ENCODE peak calls at places on chromosome 20, in seven cellular contexts. U is ureter, X is Kasumi-1, B is activated T-cell treated with anti-CD3 and anti-CD28 coated beads for 4 hours, C is fibroblast of pulmonary artery, O is Calu3, T is cardiac septum. R is an unnamed sample.

GRCh38 chr20:46083101-46083500 is 6.7 kb downstream of the NCOA5 start:
- DNase-seq in U (no peak), X (no peak), B (no peak), C (no peak), O (no peak), T (no peak), R (no peak)

GRCh38 chr20:3430376-3431069 is 23.1 kb upstream of the DNAAF9 start:
- DNase-seq in U (no peak), X (peak), B (no peak), C (no peak), O (no peak), T (no peak), R (no peak)

GRCh38 chr20:34037121-34037520 is 43.4 kb downstream of the RALY start:
- DNase-seq in U (no peak), X (no peak), B (peak), C (peak), O (no peak), T (no peak), R (no peak)

GRCh38 chr20:25283221-25283951 is 35.5 kb downstream of the PYGB start:
- DNase-seq in U (peak), X (no peak), B (no peak), C (no peak), O (no peak), T (peak), R (no peak)

GRCh38 chr20:56163806-56164205 is 84.7 kb upstream of the MC3R start:
- DNase-seq in U (no peak), X (no peak), B (no peak), C (no peak), O (no peak), T (no peak), R (no peak)

GRCh38 chr20:4787069-4787468 is 65.4 kb downstream of the PRND start:
- DNase-seq in U (no peak), X (no peak), B (no peak), C (no peak), O (no peak), T (no peak), R (no peak)

GRCh38 chr20:9036593-9036992 is 32.3 kb upstream of the PLCB4 start:
- DNase-seq in U (no peak), X (no peak), B (no peak), C (no peak), O (no peak), T (no peak), R (no peak)

GRCh38 chr20:38114353-38114791 is 50.7 kb downstream of the TGM2 start:
- DNase-seq in U (peak), X (no peak), B (no peak), C (peak), O (no peak), T (no peak), R (no peak)

GRCh38 chr20:11012975-11013374 is 339.2 kb upstream of the JAG1 start:
- DNase-seq in U (no peak), X (no peak), B (no peak), C (peak), O (no peak), T (no peak), R (no peak)

GRCh38 chr20:58627212-58628072 is 23.6 kb upstream of the STX16 start:
- DNase-seq in U (no peak), X (no peak), B (no peak), C (no peak), O (no peak), T (no peak), R (no peak)

GRCh38 chr20:23454816-23455215 is 2.1 kb upstream of the CST11 start:
- DNase-seq in U (no peak), X (no peak), B (no peak), C (no peak), O (no peak), T (no peak), R (no peak)

GRCh38 chr20:34995192-34995591 is 39.5 kb downstream of the MYH7B start:
- DNase-seq in U (no peak), X (no peak), B (no peak), C (no peak), O (no peak), T (no peak), R (no peak)

GRCh38 chr20:36775196-36775595 is 1.6 kb upstream of the DSN1 start:
- DNase-seq in U (no peak), X (no peak), B (no peak), C (no peak), O (no peak), T (peak), R (no peak)

GRCh38 chr20:39853664-39854063 is 835.4 kb downstream of the MAFB start:
- DNase-seq in U (no peak), X (no peak), B (no peak), C (peak), O (no peak), T (no peak), R (no peak)

GRCh38 chr20:58459058-58459743 is 56.0 kb downstream of the APCDD1L start:
- DNase-seq in U (no peak), X (no peak), B (no peak), C (no peak), O (no peak), T (no peak), R (no peak)

GRCh38 chr20:58833921-58834320 is 16.8 kb downstream of the GNAS-AS1 start:
- DNase-seq in U (no peak), X (no peak), B (no peak), C (no peak), O (no peak), T (no peak), R (no peak)

GRCh38 chr20:53282217-53282955 is 310.2 kb downstream of the TSHZ2 start:
- DNase-seq in U (no peak), X (no peak), B (no peak), C (no peak), O (no peak), T (no peak), R (no peak)

GRCh38 chr20:58251979-58252591 is 23.6 kb upstream of the ANKRD60 start:
- DNase-seq in U (no peak), X (no peak), B (no peak), C (peak), O (peak), T (no peak), R (no peak)

GRCh38 chr20:52025938-52026337 is 165.6 kb downstream of the ZFP64 start:
- DNase-seq in U (no peak), X (no peak), B (no peak), C (no peak), O (no peak), T (no peak), R (no peak)

GRCh38 chr20:62496525-62497218 is 20.9 kb upstream of the GATA5 start:
- DNase-seq in U (no peak), X (no peak), B (no peak), C (no peak), O (peak), T (no peak), R (no peak)

GRCh38 chr20:10793741-10794140 is 119.9 kb upstream of the JAG1 start:
- DNase-seq in U (no peak), X (no peak), B (no peak), C (no peak), O (no peak), T (no peak), R (no peak)

R was measured in NCI-H526 treated with DMSO at 0.1 percent for 48 hours.